ENCODE peak calls at places on chromosomes 2 and 18, in ten cellular contexts. T, Y, U, J, P, E, A, B, M and F are unnamed samples.

GRCh38 chr18:12085136-12085535 is 8.5 kb upstream of the ANKRD62 start:
- DNase-seq in T (no peak), Y (no peak), U (no peak), J (no peak), P (no peak), E (no peak), A (no peak), B (no peak), M (no peak), F (no peak)

GRCh38 chr2:239744706-239745340 is 280.3 kb downstream of the NDUFA10 start:
- DNase-seq in T (no peak), Y (no peak), U (no peak), J (no peak), P (no peak), E (no peak), A (no peak), B (no peak), M (no peak), F (no peak)

GRCh38 chr18:34809697-34810096 is 99.6 kb downstream of the DTNA start:
- DNase-seq in T (no peak), Y (peak), U (no peak), J (peak), P (peak), E (no peak), A (no peak), B (no peak), M (peak), F (no peak)

GRCh38 chr18:48545690-48546365 is 7.0 kb downstream of the CTIF start:
- DNase-seq in T (no peak), Y (peak), U (no peak), J (no peak), P (peak), E (peak), A (peak), B (no peak), M (peak), F (no peak)

GRCh38 chr18:79584491-79585394 is 94.9 kb upstream of the CTDP1 start:
- DNase-seq in T (no peak), Y (peak), U (no peak), J (no peak), P (peak), E (no peak), A (no peak), B (peak), M (no peak), F (no peak)

GRCh38 chr2:58727977-58728656 is 487.0 kb upstream of the FANCL start:
- DNase-seq in T (no peak), Y (no peak), U (no peak), J (no peak), P (no peak), E (no peak), A (no peak), B (no peak), M (no peak), F (no peak)

GRCh38 chr2:239700946-239701345 is 300.1 kb upstream of the HDAC4 start:
- DNase-seq in T (no peak), Y (no peak), U (peak), J (peak), P (no peak), E (no peak), A (no peak), B (no peak), M (no peak), F (no peak)

GRCh38 chr2:163732718-163733117 is 3.1 kb downstream of the FIGN start:
- DNase-seq in T (no peak), Y (no peak), U (no peak), J (no peak), P (no peak), E (no peak), A (no peak), B (no peak), M (peak), F (no peak)

GRCh38 chr2:120531863-120532600 is 186.1 kb downstream of the INHBB start:
- DNase-seq in T (no peak), Y (no peak), U (no peak), J (no peak), P (no peak), E (no peak), A (no peak), B (no peak), M (no peak), F (no peak)

GRCh38 chr18:49898421-49898820 is 85.1 kb upstream of the ACAA2 start:
- DNase-seq in T (peak), Y (no peak), U (peak), J (peak), P (no peak), E (no peak), A (no peak), B (peak), M (peak), F (no peak)

GRCh38 chr2:108316194-108316880 is 27.6 kb downstream of the SULT1C2 start:
- DNase-seq in T (no peak), Y (no peak), U (no peak), J (peak), P (no peak), E (no peak), A (no peak), B (no peak), M (no peak), F (no peak)

GRCh38 chr2:142724713-142725349 is 152.6 kb upstream of the KYNU start:
- DNase-seq in T (no peak), Y (no peak), U (no peak), J (no peak), P (no peak), E (no peak), A (no peak), B (no peak), M (no peak), F (no peak)

GRCh38 chr2:207121784-207122183 is 44.0 kb downstream of the KLF7 start:
- DNase-seq in T (no peak), Y (no peak), U (no peak), J (no peak), P (no peak), E (peak), A (no peak), B (no peak), M (peak), F (no peak)

GRCh38 chr2:171531291-171531690 is 9.0 kb downstream of the CYBRD1 start:
- DNase-seq in T (no peak), Y (no peak), U (no peak), J (no peak), P (no peak), E (no peak), A (no peak), B (no peak), M (no peak), F (no peak)

GRCh38 chr2:173997269-173997668 is 32.1 kb upstream of the SP3 start:
- DNase-seq in T (peak), Y (peak), U (no peak), J (peak), P (no peak), E (no peak), A (no peak), B (no peak), M (peak), F (no peak)

GRCh38 chr2:227871375-227871788 is at the start of gene DAW1:
- DNase-seq in T (no peak), Y (peak), U (peak), J (peak), P (peak), E (no peak), A (peak), B (peak), M (peak), F (no peak)

GRCh38 chr2:11005032-11005431 is 93.3 kb downstream of the KCNF1 start:
- DNase-seq in T (no peak), Y (no peak), U (no peak), J (no peak), P (no peak), E (no peak), A (no peak), B (no peak), M (no peak), F (no peak)

GRCh38 chr2:58131191-58132011 is 84.8 kb downstream of the VRK2 start:
- DNase-seq in T (no peak), Y (no peak), U (no peak), J (no peak), P (no peak), E (no peak), A (peak), B (no peak), M (no peak), F (no peak)

GRCh38 chr2:237122214-237122666 is 36.6 kb downstream of the COPS8 start:
- DNase-seq in T (peak), Y (peak), U (peak), J (peak), P (peak), E (no peak), A (no peak), B (no peak), M (peak), F (peak)

GRCh38 chr2:74763962-74764428 is 69.9 kb upstream of the HK2 start:
- DNase-seq in T (no peak), Y (no peak), U (no peak), J (no peak), P (peak), E (no peak), A (peak), B (no peak), M (no peak), F (no peak)

GRCh38 chr2:207352978-207353377 is 176.8 kb upstream of the CREB1 start:
- DNase-seq in T (no peak), Y (no peak), U (peak), J (no peak), P (peak), E (no peak), A (no peak), B (no peak), M (no peak), F (no peak)

GRCh38 chr2:127455566-127456493 is 37.6 kb downstream of the PROC start:
- DNase-seq in T (no peak), Y (no peak), U (no peak), J (peak), P (no peak), E (no peak), A (no peak), B (no peak), M (no peak), F (no peak)

GRCh38 chr2:141557329-141558098 is 573.3 kb downstream of the LRP1B start:
- DNase-seq in T (no peak), Y (no peak), U (no peak), J (no peak), P (no peak), E (peak), A (no peak), B (no peak), M (no peak), F (no peak)

GRCh38 chr2:74745766-74746165 is 88.2 kb upstream of the HK2 start:
- DNase-seq in T (no peak), Y (no peak), U (no peak), J (peak), P (no peak), E (no peak), A (no peak), B (no peak), M (no peak), F (no peak)

GRCh38 chr2:239216614-239217273 is 184.1 kb downstream of the HDAC4 start:
- DNase-seq in T (no peak), Y (peak), U (peak), J (no peak), P (no peak), E (no peak), A (no peak), B (no peak), M (no peak), F (no peak)

GRCh38 chr2:159157361-159158045 is 129.0 kb downstream of the WDSUB1 start:
- DNase-seq in T (no peak), Y (no peak), U (no peak), J (no peak), P (no peak), E (no peak), A (no peak), B (no peak), M (no peak), F (no peak)

GRCh38 chr2:3102915-3103569 is 274.6 kb downstream of the EIPR1 start:
- DNase-seq in T (no peak), Y (no peak), U (no peak), J (peak), P (peak), E (no peak), A (no peak), B (no peak), M (no peak), F (no peak)

GRCh38 chr2:150126839-150127238 is 360.6 kb downstream of the RND3 start:
- DNase-seq in T (no peak), Y (no peak), U (no peak), J (no peak), P (no peak), E (no peak), A (no peak), B (no peak), M (no peak), F (no peak)

GRCh38 chr2:139556789-139557188 is 776.6 kb upstream of the NXPH2 start:
- DNase-seq in T (no peak), Y (no peak), U (no peak), J (no peak), P (no peak), E (no peak), A (no peak), B (no peak), M (no peak), F (no peak)

GRCh38 chr2:144137705-144138428 is 382.1 kb downstream of the ZEB2 start:
- DNase-seq in T (no peak), Y (no peak), U (no peak), J (no peak), P (no peak), E (peak), A (no peak), B (no peak), M (peak), F (no peak)

GRCh38 chr2:158619496-158619895 is 162.7 kb downstream of the PKP4 start:
- DNase-seq in T (no peak), Y (no peak), U (no peak), J (no peak), P (no peak), E (no peak), A (no peak), B (no peak), M (no peak), F (no peak)